ENCODE peak calls at places on chromosomes 7 and 10, in five cellular contexts. Q is neural progenitor cell, I is left ventricle myocardium inferior, N is endodermal cell, G is cardiac muscle cell. B is an unnamed sample.

GRCh38 chr7:153886121-153886505 is 166.1 kb upstream of the DPP6 start:
- DNase-seq in G (no peak), N (peak; percentile 86), I (no peak), Q (peak; percentile 33), B (no peak)

GRCh38 chr10:121437596-121437995 is 160.6 kb downstream of the FGFR2 start:
- DNase-seq in Q (peak; percentile 41), G (peak; percentile 56), I (peak; percentile 18), N (peak; percentile 55), B (no peak)

GRCh38 chr7:27141591-27142561 is 1.6 kb downstream of the HOXA5 start:
- DNase-seq in N (peak; percentile 81), I (no peak), Q (peak; percentile 73), G (no peak), B (no peak)

GRCh38 chr7:17474724-17475344 is 176.4 kb downstream of the AHR start:
- DNase-seq in Q (peak; percentile 39), G (no peak), N (peak; percentile 70), I (no peak), B (no peak)

GRCh38 chr10:13296476-13296875 is 3.4 kb downstream of the PHYH start:
- DNase-seq in G (no peak), N (no peak), I (no peak), Q (no peak), B (no peak)

GRCh38 chr7:1889556-1890181 is 219.6 kb downstream of the ELFN1 start:
- DNase-seq in Q (no peak), I (no peak), G (no peak), N (no peak), B (peak; percentile 5)

GRCh38 chr7:19368540-19368939 is 223.3 kb upstream of the FERD3L start:
- DNase-seq in Q (no peak), I (no peak), N (peak; percentile 52), G (no peak), B (no peak)

GRCh38 chr10:33174674-33175073 is 159.8 kb downstream of the NRP1 start:
- DNase-seq in Q (no peak), N (peak; percentile 13), I (no peak), G (no peak), B (no peak)

GRCh38 chr7:50792342-50793114 is 9.8 kb upstream of the GRB10 start:
- DNase-seq in G (peak; percentile 67), N (peak; percentile 78), I (peak; percentile 43), Q (peak; percentile 61), B (no peak)

GRCh38 chr10:131203456-131204357 is 107.8 kb downstream of the TCERG1L start:
- DNase-seq in I (no peak), G (no peak), Q (no peak), N (peak; percentile 16), B (no peak)

GRCh38 chr10:131202964-131203363 is 108.6 kb downstream of the TCERG1L start:
- DNase-seq in G (peak; percentile 47), Q (no peak), N (no peak), I (no peak), B (no peak)

GRCh38 chr10:131200856-131201470 is 110.6 kb downstream of the TCERG1L start:
- DNase-seq in G (no peak), I (no peak), N (peak; percentile 30), Q (no peak), B (no peak)

GRCh38 chr10:131199646-131200045 is 111.9 kb downstream of the TCERG1L start:
- DNase-seq in Q (peak; percentile 36), I (no peak), N (peak; percentile 44), G (no peak), B (no peak)

GRCh38 chr10:131201741-131202515 is 109.6 kb downstream of the TCERG1L start:
- DNase-seq in N (peak; percentile 18), I (no peak), G (no peak), Q (no peak), B (no peak)
- H3K4me1 ChIP-seq in N (no peaks in the 10 kb centered on the region), I (no peaks in the 10 kb centered on the region), G (peaks cover 10% of the 10 kb centered on the region), Q (peaks cover 14% of the 10 kb centered on the region), B (no peaks in the 10 kb centered on the region)

GRCh38 chr10:11161910-11162309 is 144.2 kb downstream of the CELF2 start:
- DNase-seq in Q (no peak), N (no peak), G (no peak), I (no peak), B (no peak)

GRCh38 chr10:11165591-11166543 is 148.2 kb downstream of the CELF2 start:
- DNase-seq in I (peak; percentile 70), G (peak; percentile 72), Q (peak; percentile 83), N (peak; percentile 85), B (peak; percentile 84)

GRCh38 chr10:11164806-11165590 is 147.3 kb downstream of the CELF2 start:
- DNase-seq in I (peak; percentile 70), G (peak; percentile 82), Q (peak; percentile 74), N (peak; percentile 79), B (peak; percentile 89)

GRCh38 chr10:11162828-11163599 is 145.3 kb downstream of the CELF2 start:
- DNase-seq in Q (no peak), G (peak; percentile 69), I (peak; percentile 42), N (peak; percentile 30), B (peak; percentile 87)

DNA sequence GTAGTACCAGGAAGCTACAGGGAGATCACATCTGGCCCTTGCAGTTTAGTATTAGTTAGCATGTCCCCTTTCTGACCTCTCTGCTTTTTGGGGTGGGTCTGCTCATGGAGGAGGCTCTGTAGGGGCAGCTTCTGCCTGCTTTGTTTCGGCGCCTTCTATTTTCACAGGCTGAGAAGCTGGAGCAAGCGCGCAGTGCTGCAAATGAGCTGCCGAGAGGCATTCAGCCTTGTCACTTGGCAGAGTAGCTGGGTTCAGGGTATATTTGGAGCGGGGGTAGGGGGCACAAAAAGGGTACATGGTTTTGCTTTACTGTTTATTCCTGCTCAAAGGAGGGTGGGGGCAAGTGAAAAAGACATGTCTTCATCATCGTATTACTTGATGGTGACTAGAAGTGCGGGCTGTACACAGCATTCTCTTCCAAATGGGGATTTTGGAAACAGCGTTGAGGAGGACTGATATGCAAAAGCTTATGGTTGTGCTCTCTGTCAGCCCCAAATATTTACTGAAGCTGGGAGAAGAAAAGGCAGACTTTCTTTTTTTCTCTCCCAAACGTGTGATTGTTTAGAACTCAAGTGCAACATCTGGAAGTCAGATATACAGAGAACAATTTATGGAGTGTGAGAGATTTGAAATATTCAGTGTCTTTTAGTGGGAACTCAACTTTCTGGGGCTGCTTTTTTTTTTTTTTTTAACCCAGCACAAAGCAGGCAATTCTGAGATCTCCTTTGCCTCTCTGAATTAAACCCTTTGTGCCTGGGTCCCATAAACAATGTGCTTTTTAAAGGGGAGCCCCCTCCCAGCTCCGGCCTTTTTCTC is 146.5 kb downstream of the CELF2 start:
- DNase-seq in I (peak; percentile 33), G (no peak), N (no peak), Q (peak; percentile 87), B (no peak)
- H3K4me3 ChIP-seq in I (peak overlapping the region; percentile 80), G (peak overlapping the region; percentile 51), N (no peak overlapping the region), Q (peak overlapping the region; percentile 74), B (peak overlapping the region; percentile 50)

DNA sequence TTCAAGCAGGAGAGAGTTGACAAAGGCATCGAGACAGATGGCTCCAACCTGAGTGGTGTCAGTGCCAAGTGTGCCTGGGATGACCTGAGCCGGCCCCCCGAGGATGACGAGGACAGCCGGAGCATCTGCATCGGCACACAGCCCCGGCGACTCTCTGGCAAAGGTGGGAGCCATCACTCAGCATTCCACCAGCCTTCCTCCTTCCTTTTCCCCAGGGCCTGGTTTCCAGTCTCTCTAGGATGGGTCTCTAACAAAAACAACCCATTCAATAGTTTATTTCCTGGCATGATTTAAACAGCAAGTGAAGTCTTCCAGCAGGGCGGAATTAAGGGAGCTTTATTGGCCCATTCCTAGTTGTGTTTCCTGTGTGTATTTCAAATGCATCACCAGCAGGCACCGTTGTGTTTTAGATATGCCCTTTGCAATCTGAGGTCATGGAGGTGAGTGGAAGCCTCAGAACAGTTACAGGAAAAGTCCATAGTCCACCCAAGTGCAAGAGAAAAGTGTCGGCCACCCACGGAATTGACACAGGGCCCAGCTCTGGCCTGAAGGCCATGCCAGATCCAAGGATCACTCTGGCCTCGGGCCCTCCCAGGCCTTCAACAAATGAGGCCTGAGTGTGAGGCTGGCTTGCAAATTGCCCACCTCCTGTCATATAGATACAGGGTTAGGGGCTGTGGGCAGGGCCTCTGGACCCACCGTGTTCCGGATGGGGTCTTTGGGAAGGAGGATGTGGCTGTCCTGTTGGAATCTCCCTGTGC is 47.0 kb upstream of the TRIM8 start:
- DNase-seq in I (peak; percentile 64), N (peak; percentile 35), G (no peak), Q (no peak), B (no peak)
- H3K27ac ChIP-seq in I (peak overlapping the region; percentile 89), N (no peak overlapping the region), G (no peak overlapping the region), Q (no peak overlapping the region), B (no peak overlapping the region)

GRCh38 chr10:70302292-70302691 is 18.5 kb upstream of the NPFFR1 start:
- DNase-seq in I (no peak), Q (no peak), N (no peak), G (no peak), B (no peak)
- H3K4me1 ChIP-seq in I (peaks cover 8% of the 10 kb centered on the region), Q (no peaks in the 10 kb centered on the region), N (no peaks in the 10 kb centered on the region), G (no peaks in the 10 kb centered on the region), B (no peaks in the 10 kb centered on the region)

GRCh38 chr10:682931-683447 is 6.5 kb downstream of the DIP2C start:
- DNase-seq in Q (no peak), I (no peak), N (no peak), G (no peak), B (no peak)
- H3K4me3 ChIP-seq in Q (no peak overlapping the region), I (no peak overlapping the region), N (no peak overlapping the region), G (no peak overlapping the region), B (no peak overlapping the region)

GRCh38 chr7:138249975-138250374 is 173.7 kb downstream of the AKR1D1 start:
- DNase-seq in I (no peak), G (no peak), Q (no peak), N (no peak), B (no peak)
- H3K27ac ChIP-seq in I (no peak overlapping the region), G (no peak overlapping the region), Q (no peak overlapping the region), N (no peak overlapping the region), B (no peak overlapping the region)

DNA sequence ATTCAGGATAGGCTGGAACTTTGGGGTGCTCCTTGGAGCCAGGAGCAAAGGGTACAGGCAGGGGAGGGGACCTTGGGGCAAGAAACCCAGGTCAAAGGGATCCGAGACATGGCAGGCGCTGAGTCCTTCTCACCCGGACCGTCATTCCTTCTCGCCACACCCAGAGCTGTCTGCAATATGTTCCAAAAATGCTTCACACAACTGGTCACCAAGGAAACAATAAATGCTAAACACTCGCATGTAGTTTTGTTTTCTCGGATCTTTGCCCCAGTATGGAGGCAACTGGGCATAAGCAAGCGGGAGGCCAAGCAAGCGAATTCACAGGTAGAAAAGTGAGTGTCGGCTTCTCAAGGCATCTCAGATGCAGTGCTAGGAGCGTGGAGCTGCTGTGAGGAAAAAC is 80.8 kb downstream of the PIP4K2A start:
- DNase-seq in Q (no peak), N (no peak), G (no peak), I (no peak), B (no peak)
- H3K4me1 ChIP-seq in Q (peaks cover 19% of the 10 kb centered on the region), N (no peaks in the 10 kb centered on the region), G (no peaks in the 10 kb centered on the region), I (peaks cover 38% of the 10 kb centered on the region), B (peaks cover 100% of the 10 kb centered on the region)

GRCh38 chr7:101869901-101870290 is 52.5 kb downstream of the CUX1 start:
- DNase-seq in G (no peak), N (no peak), I (no peak), Q (no peak), B (no peak)
- H3K4me3 ChIP-seq in G (no peak overlapping the region), N (no peak overlapping the region), I (no peak overlapping the region), Q (no peak overlapping the region), B (no peak overlapping the region)

DNA sequence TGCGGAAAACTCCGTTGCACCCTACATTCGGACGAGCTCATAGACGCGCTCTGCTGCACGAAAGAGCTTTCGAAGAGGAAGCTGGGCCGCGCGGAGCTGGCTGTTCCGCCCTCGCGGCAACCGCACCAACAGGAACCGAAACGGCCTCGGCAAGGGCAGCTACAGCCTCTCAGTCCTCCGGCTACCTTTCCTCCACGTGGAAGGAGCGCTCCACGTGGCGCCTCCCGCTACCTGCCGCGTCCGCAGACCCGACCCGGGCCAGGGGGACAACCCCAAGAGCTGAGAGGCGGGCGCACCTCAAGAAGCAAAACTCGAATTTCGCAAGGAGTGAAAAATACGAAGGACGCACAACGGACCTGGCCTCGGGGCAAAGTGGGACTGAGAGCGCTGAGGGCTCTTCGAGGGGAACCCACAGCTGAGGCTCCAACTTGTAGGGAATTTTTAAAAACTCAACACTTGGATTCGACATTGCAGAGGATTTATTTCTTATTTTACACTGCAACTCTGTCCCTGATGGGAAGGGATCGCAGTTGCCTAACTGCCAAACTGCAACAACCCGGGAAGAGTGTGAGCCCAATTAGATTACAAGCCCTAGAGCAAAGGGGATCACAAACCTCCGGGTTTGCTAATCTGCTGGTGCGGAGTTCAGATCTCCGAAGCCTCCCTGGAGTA is 1.4 kb downstream of the HPSE2 start:
- DNase-seq in I (peak; percentile 42), N (peak; percentile 84), G (peak; percentile 66), Q (peak; percentile 79), B (no peak)
- H3K27ac ChIP-seq in I (no peak overlapping the region), N (no peak overlapping the region), G (no peak overlapping the region), Q (no peak overlapping the region), B (no peak overlapping the region)

B was measured in CD4-positive, alpha-beta memory T cell.